ENCODE peak calls at places on chromosome 5, in eight cellular contexts. X is foreskin fibroblast; A is stimulated activated CD8-positive, alpha-beta memory T cell treated with anti-CD3 and anti-CD28 coated beads, Interleukin-4, amount 100 ng/mL, for 24 hours; T is Karpas-422; Q is naive thymus-derived CD4-positive, alpha-beta T cell; R is HuH-7; U is activated T-cell treated with anti-CD3 and anti-CD28 coated beads, Interleukin-2, amount 50 U/mL, for 1 hour; H is HepG2. K is an unnamed sample.

GRCh38 chr5:76901522-76901921 is 51.3 kb upstream of the CRHBP start:
- DNase-seq in X (no peak), A (no peak), T (no peak), Q (no peak), R (no peak), U (no peak), H (no peak), K (no peak)

GRCh38 chr5:170341545-170341944 is 44.0 kb upstream of the LCP2 start:
- DNase-seq in X (no peak), A (no peak), T (no peak), Q (no peak), R (no peak), U (no peak), H (no peak), K (no peak)

GRCh38 chr5:121949885-121950284 is 11.9 kb upstream of the SRFBP1 start:
- DNase-seq in X (peak), A (no peak), T (peak), Q (no peak), R (peak), U (no peak), H (peak), K (no peak)

GRCh38 chr5:58410441-58410840 is 49.4 kb downstream of the PLK2 start:
- DNase-seq in X (peak), A (no peak), T (no peak), Q (no peak), R (no peak), U (no peak), H (no peak), K (no peak)

GRCh38 chr5:174410716-174411512 is 313.5 kb upstream of the MSX2 start:
- DNase-seq in X (no peak), A (no peak), T (no peak), Q (no peak), R (no peak), U (no peak), H (no peak), K (no peak)

GRCh38 chr5:135242496-135243193 is 156.4 kb downstream of the MACROH2A1 start:
- DNase-seq in X (no peak), A (no peak), T (no peak), Q (no peak), R (no peak), U (no peak), H (no peak), K (peak)

GRCh38 chr5:172686111-172686510 is 45.0 kb downstream of the NEURL1B start:
- DNase-seq in X (no peak), A (no peak), T (no peak), Q (no peak), R (no peak), U (no peak), H (no peak), K (no peak)

GRCh38 chr5:33981408-33982171 is 2.9 kb downstream of the SLC45A2 start:
- DNase-seq in X (peak), A (no peak), T (no peak), Q (no peak), R (no peak), U (no peak), H (no peak), K (no peak)

GRCh38 chr5:119398713-119399492 is 43.1 kb downstream of the TNFAIP8 start:
- DNase-seq in X (peak), A (no peak), T (no peak), Q (no peak), R (no peak), U (no peak), H (peak), K (no peak)

GRCh38 chr5:14105717-14106435 is 37.3 kb upstream of the TRIO start:
- DNase-seq in X (peak), A (no peak), T (no peak), Q (no peak), R (no peak), U (no peak), H (peak), K (no peak)

GRCh38 chr5:53035868-53036381 is 46.8 kb downstream of the ITGA2 start:
- DNase-seq in X (no peak), A (no peak), T (peak), Q (no peak), R (no peak), U (no peak), H (no peak), K (no peak)

GRCh38 chr5:16554110-16554509 is 62.7 kb downstream of the RETREG1 start:
- DNase-seq in X (no peak), A (no peak), T (no peak), Q (no peak), R (no peak), U (no peak), H (no peak), K (no peak)

GRCh38 chr5:71732011-71732410 is 12.9 kb downstream of the CARTPT start:
- DNase-seq in X (no peak), A (no peak), T (no peak), Q (no peak), R (no peak), U (no peak), H (no peak), K (no peak)

GRCh38 chr5:56169281-56169680 is 63.8 kb downstream of the ANKRD55 start:
- DNase-seq in X (no peak), A (no peak), T (no peak), Q (no peak), R (no peak), U (no peak), H (no peak), K (no peak)

GRCh38 chr5:36396640-36397039 is 94.9 kb upstream of the RANBP3L start:
- DNase-seq in X (no peak), A (no peak), T (no peak), Q (no peak), R (no peak), U (no peak), H (peak), K (no peak)

GRCh38 chr5:157575096-157575872 is at the start of gene ADAM19:
- DNase-seq in X (no peak), A (no peak), T (peak), Q (peak), R (peak), U (peak), H (no peak), K (no peak)

GRCh38 chr5:129074903-129075302 is 19.6 kb upstream of the ISOC1 start:
- DNase-seq in X (peak), A (no peak), T (no peak), Q (no peak), R (no peak), U (no peak), H (no peak), K (no peak)

GRCh38 chr5:115243412-115243811 is 19.3 kb downstream of the PGGT1B start:
- DNase-seq in X (no peak), A (no peak), T (no peak), Q (no peak), R (no peak), U (no peak), H (no peak), K (no peak)

GRCh38 chr5:16807475-16807874 is 128.6 kb downstream of the MYO10 start:
- DNase-seq in X (no peak), A (no peak), T (no peak), Q (no peak), R (no peak), U (no peak), H (no peak), K (no peak)

GRCh38 chr5:102666164-102666951 is 88.7 kb upstream of the PAM start:
- DNase-seq in X (no peak), A (no peak), T (no peak), Q (no peak), R (no peak), U (no peak), H (no peak), K (no peak)

GRCh38 chr5:151023047-151023615 is 2.7 kb downstream of the GPX3 start:
- DNase-seq in X (no peak), A (no peak), T (no peak), Q (no peak), R (no peak), U (no peak), H (no peak), K (no peak)

GRCh38 chr5:65394078-65394477 is 87.6 kb downstream of the ADAMTS6 start:
- DNase-seq in X (peak), A (no peak), T (no peak), Q (no peak), R (peak), U (no peak), H (peak), K (no peak)

GRCh38 chr5:136192015-136192525 is 892 bp downstream of the SMIM32 start:
- DNase-seq in X (no peak), A (no peak), T (no peak), Q (no peak), R (peak), U (no peak), H (no peak), K (peak)

GRCh38 chr5:140833993-140834392 is at the start of gene PCDHA7:
- DNase-seq in X (no peak), A (no peak), T (no peak), Q (no peak), R (no peak), U (no peak), H (peak), K (no peak)

GRCh38 chr5:112697301-112697700 is 40.4 kb upstream of the APC start:
- DNase-seq in X (no peak), A (no peak), T (peak), Q (no peak), R (no peak), U (no peak), H (no peak), K (no peak)

GRCh38 chr5:102627311-102627710 is 127.8 kb upstream of the PAM start:
- DNase-seq in X (no peak), A (no peak), T (no peak), Q (no peak), R (no peak), U (no peak), H (no peak), K (no peak)

GRCh38 chr5:142426676-142427364 is 102.0 kb upstream of the SPRY4 start:
- DNase-seq in X (no peak), A (no peak), T (no peak), Q (no peak), R (no peak), U (no peak), H (no peak), K (peak)

GRCh38 chr5:132459031-132459982 is 31.3 kb downstream of the IRF1 start:
- DNase-seq in X (no peak), A (no peak), T (no peak), Q (no peak), R (no peak), U (no peak), H (no peak), K (peak)

GRCh38 chr5:124692950-124693349 is 53.5 kb downstream of the ZNF608 start:
- DNase-seq in X (no peak), A (no peak), T (no peak), Q (no peak), R (no peak), U (no peak), H (no peak), K (no peak)

GRCh38 chr5:1445895-1446601 is 808 bp upstream of the SLC6A3 start:
- DNase-seq in X (no peak), A (no peak), T (no peak), Q (no peak), R (no peak), U (no peak), H (no peak), K (peak)

GRCh38 chr5:138947780-138948179 is 72.6 kb upstream of the LRRTM2 start:
- DNase-seq in X (no peak), A (no peak), T (no peak), Q (no peak), R (no peak), U (no peak), H (no peak), K (no peak)

GRCh38 chr5:137560414-137560813 is 61.3 kb upstream of the SPOCK1 start:
- DNase-seq in X (no peak), A (no peak), T (no peak), Q (no peak), R (no peak), U (no peak), H (no peak), K (no peak)

GRCh38 chr5:176543428-176544182 is 5.5 kb upstream of the CDHR2 start:
- DNase-seq in X (peak), A (peak), T (peak), Q (peak), R (peak), U (peak), H (no peak), K (no peak)

GRCh38 chr5:75716715-75717081 is 539 bp downstream of the POC5 start:
- DNase-seq in X (no peak), A (no peak), T (no peak), Q (no peak), R (no peak), U (no peak), H (no peak), K (no peak)